ENCODE peak calls at places on chromosomes 7 and 10, in six cellular contexts. C is fibroblast of the conjunctiva; L is stimulated activated CD4-positive, alpha-beta T cell treated with anti-CD3 and anti-CD28 coated beads, Interleukin-4, amount 100 ng/mL, for 4 hours; M is T follicular helper cell; W is NCI-H82; N is GM23248. H is an unnamed sample.

GRCh38 chr7:153002164-153002563 is 242.6 kb downstream of the ACTR3B start:
- DNase-seq in C (no peak), L (no peak), M (no peak), W (no peak), N (no peak), H (no peak)

GRCh38 chr10:132419631-132420468 is 22.9 kb downstream of the PWWP2B start:
- DNase-seq in C (no peak), L (no peak), M (no peak), W (peak), N (peak), H (no peak)

GRCh38 chr7:13312327-13312726 is 624.9 kb downstream of the ARL4A start:
- DNase-seq in C (no peak), L (no peak), M (no peak), W (peak), N (no peak), H (no peak)

GRCh38 chr10:127398140-127398966 is 150.8 kb upstream of the NPS start:
- DNase-seq in C (no peak), L (no peak), M (no peak), W (peak), N (peak), H (no peak)

GRCh38 chr10:5961405-5962100 is 15.8 kb downstream of the IL15RA start:
- DNase-seq in C (no peak), L (no peak), M (no peak), W (no peak), N (no peak), H (no peak)

GRCh38 chr7:71303566-71303965 is 171.6 kb downstream of the GALNT17 start:
- DNase-seq in C (no peak), L (no peak), M (no peak), W (no peak), N (no peak), H (no peak)

GRCh38 chr7:140200102-140200989 is 23.6 kb upstream of the KDM7A start:
- DNase-seq in C (peak), L (no peak), M (no peak), W (peak), N (peak), H (no peak)

GRCh38 chr10:116130006-116130405 is 143.0 kb downstream of the GFRA1 start:
- DNase-seq in C (no peak), L (no peak), M (no peak), W (no peak), N (no peak), H (no peak)

GRCh38 chr7:67462781-67463191 is 466.2 kb downstream of the TYW1 start:
- DNase-seq in C (no peak), L (no peak), M (no peak), W (peak), N (no peak), H (no peak)

GRCh38 chr7:92751902-92752901 is 84.2 kb downstream of the CDK6 start:
- DNase-seq in C (peak), L (no peak), M (no peak), W (no peak), N (peak), H (no peak)

GRCh38 chr7:22385326-22385725 is 28.4 kb upstream of the RAPGEF5 start:
- DNase-seq in C (no peak), L (no peak), M (no peak), W (no peak), N (no peak), H (no peak)

GRCh38 chr10:114879093-114879492 is 57.5 kb downstream of the FHIP2A start:
- DNase-seq in C (peak), L (no peak), M (no peak), W (peak), N (peak), H (no peak)

GRCh38 chr7:151244156-151244870 is 4.2 kb downstream of the SMARCD3 start:
- DNase-seq in C (peak), L (peak), M (peak), W (peak), N (peak), H (peak)

GRCh38 chr10:99235872-99236626 is 397 bp upstream of the HPSE2 start:
- DNase-seq in C (no peak), L (no peak), M (no peak), W (no peak), N (peak), H (no peak)

GRCh38 chr7:25862993-25863726 is 288.8 kb upstream of the NFE2L3 start:
- DNase-seq in C (no peak), L (no peak), M (no peak), W (no peak), N (no peak), H (no peak)

GRCh38 chr7:44216521-44217030 is 15.8 kb downstream of the YKT6 start:
- DNase-seq in C (no peak), L (no peak), M (no peak), W (no peak), N (no peak), H (no peak)

GRCh38 chr10:131638481-131639278 is 262.1 kb upstream of the PPP2R2D start:
- DNase-seq in C (no peak), L (no peak), M (no peak), W (no peak), N (no peak), H (no peak)

GRCh38 chr10:132397036-132397541 is at the start of gene PWWP2B:
- DNase-seq in C (no peak), L (peak), M (peak), W (peak), N (peak), H (no peak)

GRCh38 chr10:80186364-80187012 is 18.8 kb downstream of the ANXA11 start:
- DNase-seq in C (no peak), L (peak), M (no peak), W (no peak), N (peak), H (no peak)

GRCh38 chr10:113216068-113216467 is 266.0 kb downstream of the TCF7L2 start:
- DNase-seq in C (no peak), L (no peak), M (no peak), W (peak), N (peak), H (no peak)

GRCh38 chr7:29957921-29958320 is 31.7 kb downstream of the SCRN1 start:
- DNase-seq in C (no peak), L (no peak), M (no peak), W (peak), N (no peak), H (no peak)

GRCh38 chr7:28773423-28774129 is 184.6 kb downstream of the TRIL start:
- DNase-seq in C (no peak), L (no peak), M (no peak), W (no peak), N (no peak), H (no peak)

GRCh38 chr7:75937958-75938786 is 23.2 kb downstream of the POR start:
- DNase-seq in C (peak), L (no peak), M (no peak), W (no peak), N (peak), H (no peak)

GRCh38 chr7:3517344-3517743 is 216.3 kb downstream of the SDK1 start:
- DNase-seq in C (no peak), L (no peak), M (no peak), W (no peak), N (no peak), H (no peak)

GRCh38 chr10:6120691-6121090 is 31.9 kb downstream of the RBM17 start:
- DNase-seq in C (no peak), L (no peak), M (no peak), W (no peak), N (no peak), H (no peak)

GRCh38 chr7:1950623-1951523 is 280.8 kb downstream of the ELFN1 start:
- DNase-seq in C (no peak), L (no peak), M (no peak), W (peak), N (no peak), H (no peak)

GRCh38 chr10:115989621-115990020 is 283.4 kb downstream of the GFRA1 start:
- DNase-seq in C (no peak), L (no peak), M (no peak), W (peak), N (peak), H (no peak)

GRCh38 chr10:61760943-61761824 is 98.5 kb downstream of the CABCOCO1 start:
- DNase-seq in C (no peak), L (no peak), M (no peak), W (peak), N (peak), H (no peak)

GRCh38 chr10:129332476-129332875 is 134.6 kb upstream of the MGMT start:
- DNase-seq in C (peak), L (no peak), M (no peak), W (peak), N (no peak), H (no peak)

H was measured in KG1.